ENCODE peak calls at places on chromosomes 5 and 9, in seven cellular contexts. P is stimulated activated effector memory CD8-positive, alpha-beta T cell treated with anti-CD3 and anti-CD28 coated beads, Interleukin-12 subunit alpha, Interleukin-12 subunit beta, amount 100 ng/mL, for 72 hours; B is A549; Q is C1 segment of cervical spinal cord; V is stimulated activated CD8-positive, alpha-beta memory T cell treated with anti-CD3 and anti-CD28 coated beads, Interleukin-4, amount 100 ng/mL, for 24 hours; A is SW480; J is nephron progenitor cell. I is an unnamed sample.

GRCh38 chr5:32342656-32343055 is 29.9 kb upstream of the MTMR12 start:
- DNase-seq in J (no peak), A (no peak), Q (no peak), B (no peak), P (no peak), V (no peak), I (no peak)

GRCh38 chr9:20031836-20032235 is 243.0 kb upstream of the SLC24A2 start:
- DNase-seq in Q (no peak), A (no peak), J (no peak), V (no peak), B (no peak), P (no peak), I (no peak)

GRCh38 chr9:35753466-35753865 is 610 bp downstream of the MSMP start:
- DNase-seq in Q (no peak), A (no peak), P (no peak), B (no peak), J (no peak), V (no peak), I (no peak)

GRCh38 chr5:60945760-60946253 is 802 bp downstream of the NDUFAF2 start:
- DNase-seq in P (no peak), A (peak; percentile 22), J (no peak), B (peak; percentile 32), Q (peak; percentile 50), V (no peak), I (peak; percentile 24)

GRCh38 chr9:109880276-109881169 is 100.5 kb downstream of the PALM2AKAP2 start:
- DNase-seq in P (peak; percentile 55), V (no peak), Q (no peak), B (peak; percentile 68), A (peak; percentile 26), J (peak; percentile 20), I (peak; percentile 49)

GRCh38 chr5:149702953-149703646 is 27.0 kb upstream of the PPARGC1B start:
- DNase-seq in V (no peak), Q (no peak), J (no peak), B (no peak), P (no peak), A (no peak), I (no peak)

GRCh38 chr9:120659617-120660169 is 54.6 kb downstream of the MEGF9 start:
- DNase-seq in A (no peak), V (no peak), J (no peak), Q (no peak), P (no peak), B (no peak), I (no peak)

GRCh38 chr9:136900988-136901515 is 14.7 kb downstream of the TRAF2 start:
- DNase-seq in Q (no peak), V (no peak), B (peak; percentile 58), P (no peak), A (peak; percentile 75), J (no peak), I (no peak)

GRCh38 chr5:107949688-107950341 is 279.1 kb upstream of the EFNA5 start:
- DNase-seq in A (no peak), Q (no peak), V (no peak), P (no peak), J (no peak), B (no peak), I (no peak)

GRCh38 chr5:1552469-1553255 is 28.9 kb upstream of the LPCAT1 start:
- DNase-seq in A (no peak), J (no peak), B (no peak), P (no peak), V (no peak), Q (peak; percentile 78), I (no peak)

GRCh38 chr9:70484232-70485130 is 70.0 kb upstream of the KLF9 start:
- DNase-seq in B (peak; percentile 73), J (peak; percentile 12), P (no peak), A (peak; percentile 57), Q (peak; percentile 52), V (no peak), I (peak; percentile 72)

GRCh38 chr5:176818391-176819098 is 8.2 kb downstream of the UNC5A start:
- DNase-seq in J (no peak), Q (no peak), V (no peak), B (peak; percentile 32), P (no peak), A (peak; percentile 94), I (peak; percentile 74)

GRCh38 chr5:53211799-53212198 is 102.2 kb upstream of the MOCS2 start:
- DNase-seq in V (no peak), A (no peak), Q (no peak), J (no peak), B (no peak), P (no peak), I (no peak)

GRCh38 chr5:53318303-53318702 is 162.1 kb upstream of the FST start:
- DNase-seq in P (no peak), Q (no peak), V (no peak), B (peak; percentile 5), A (no peak), J (no peak), I (no peak)

GRCh38 chr5:112965733-112966306 is 10.8 kb upstream of the DCP2 start:
- DNase-seq in P (peak; percentile 69), A (no peak), J (no peak), Q (no peak), V (no peak), B (no peak), I (no peak)

GRCh38 chr5:132479073-132479811 is 11.3 kb downstream of the IRF1 start:
- DNase-seq in J (no peak), B (no peak), V (no peak), P (no peak), Q (no peak), A (no peak), I (no peak)

GRCh38 chr9:121886759-121887485 is 206.2 kb downstream of the TTLL11 start:
- DNase-seq in V (no peak), P (peak; percentile 72), Q (no peak), J (no peak), B (no peak), A (no peak), I (no peak)

GRCh38 chr5:142644127-142644526 is 41.8 kb downstream of the FGF1 start:
- DNase-seq in A (no peak), J (no peak), V (no peak), P (no peak), B (no peak), Q (no peak), I (no peak)

GRCh38 chr9:135248721-135249120 is 161.3 kb downstream of the OLFM1 start:
- DNase-seq in V (no peak), J (no peak), B (no peak), P (no peak), A (no peak), Q (no peak), I (no peak)

GRCh38 chr9:121837113-121838010 is 185.9 kb downstream of the DAB2IP start:
- DNase-seq in B (no peak), J (no peak), A (no peak), Q (peak; percentile 94), P (no peak), V (no peak), I (no peak)

GRCh38 chr9:88775966-88776365 is 215.3 kb upstream of the S1PR3 start:
- DNase-seq in A (no peak), J (no peak), Q (no peak), B (no peak), P (no peak), V (no peak), I (no peak)

GRCh38 chr9:132474253-132474652 is 64.2 kb downstream of the CFAP77 start:
- DNase-seq in V (no peak), J (peak; percentile 56), A (peak; percentile 88), B (no peak), Q (no peak), P (no peak), I (no peak)

GRCh38 chr5:154466671-154467070 is 11.4 kb downstream of the HAND1 start:
- DNase-seq in J (no peak), V (no peak), B (no peak), A (no peak), P (no peak), Q (no peak), I (no peak)

GRCh38 chr5:124602925-124603650 is 143.4 kb downstream of the ZNF608 start:
- DNase-seq in Q (no peak), B (no peak), P (no peak), J (no peak), V (no peak), A (no peak), I (no peak)